ENCODE peak calls at places on chromosome 5, in six cellular contexts. H, B, S, O, Z and A are unnamed samples.

GRCh38 chr5:179180921-179181645 is 120.9 kb downstream of the ZNF354C start:
- DNase-seq in H (no peak), Z (no peak), O (no peak), B (no peak), S (no peak), A (no peak)

GRCh38 chr5:159956074-159956473 is 39.8 kb downstream of the ADRA1B start:
- DNase-seq in B (no peak), H (no peak), Z (peak; percentile 81), S (no peak), O (no peak), A (no peak)

GRCh38 chr5:14595189-14595588 is 13.6 kb downstream of the OTULINL start:
- DNase-seq in O (peak; percentile 52), Z (no peak), B (peak; percentile 66), H (no peak), S (no peak), A (no peak)

GRCh38 chr5:136169218-136169617 is 23.7 kb downstream of the SMIM32 start:
- DNase-seq in Z (no peak), O (no peak), H (no peak), B (no peak), S (no peak), A (no peak)

GRCh38 chr5:85293139-85293785 is 908.6 kb upstream of the EDIL3 start:
- DNase-seq in H (peak; percentile 45), B (no peak), S (no peak), Z (no peak), O (peak; percentile 31), A (no peak)

GRCh38 chr5:156402387-156402921 is 75.5 kb downstream of the SGCD start:
- DNase-seq in B (no peak), H (no peak), S (no peak), Z (no peak), O (no peak), A (no peak)

GRCh38 chr5:58156977-58157701 is 302.7 kb downstream of the PLK2 start:
- DNase-seq in O (peak; percentile 28), B (no peak), Z (peak; percentile 77), H (no peak), S (no peak), A (no peak)

GRCh38 chr5:122611401-122611800 is 163.5 kb upstream of the SNX2 start:
- DNase-seq in H (no peak), B (no peak), Z (no peak), O (no peak), S (no peak), A (no peak)

GRCh38 chr5:150111121-150111520 is 24.8 kb upstream of the CSF1R start:
- DNase-seq in B (peak; percentile 17), H (no peak), Z (no peak), S (no peak), O (no peak), A (no peak)

GRCh38 chr5:33439905-33440481 is 772 bp upstream of the TARS1 start:
- DNase-seq in S (no peak), H (peak; percentile 8), O (no peak), Z (peak; percentile 10), B (no peak), A (no peak)

GRCh38 chr5:126384985-126385384 is 38.2 kb upstream of the GRAMD2B start:
- DNase-seq in H (peak; percentile 85), Z (peak; percentile 89), S (no peak), O (no peak), B (no peak), A (peak; percentile 66)

GRCh38 chr5:16877267-16877935 is 58.7 kb downstream of the MYO10 start:
- DNase-seq in O (no peak), H (no peak), B (no peak), Z (no peak), S (no peak), A (no peak)

GRCh38 chr5:115377468-115378217 is 81.2 kb upstream of the CCDC112 start:
- DNase-seq in O (no peak), S (no peak), B (no peak), Z (peak; percentile 94), H (peak; percentile 86), A (peak; percentile 93)

GRCh38 chr5:112995764-112996618 is 19.4 kb downstream of the DCP2 start:
- DNase-seq in Z (peak; percentile 68), B (peak; percentile 85), S (peak; percentile 71), O (peak; percentile 75), H (peak; percentile 90), A (peak; percentile 26)

GRCh38 chr5:92391-93220 is 638 bp downstream of the PLEKHG4B start:
- DNase-seq in Z (no peak), B (no peak), H (no peak), S (no peak), O (no peak), A (no peak)

DNA sequence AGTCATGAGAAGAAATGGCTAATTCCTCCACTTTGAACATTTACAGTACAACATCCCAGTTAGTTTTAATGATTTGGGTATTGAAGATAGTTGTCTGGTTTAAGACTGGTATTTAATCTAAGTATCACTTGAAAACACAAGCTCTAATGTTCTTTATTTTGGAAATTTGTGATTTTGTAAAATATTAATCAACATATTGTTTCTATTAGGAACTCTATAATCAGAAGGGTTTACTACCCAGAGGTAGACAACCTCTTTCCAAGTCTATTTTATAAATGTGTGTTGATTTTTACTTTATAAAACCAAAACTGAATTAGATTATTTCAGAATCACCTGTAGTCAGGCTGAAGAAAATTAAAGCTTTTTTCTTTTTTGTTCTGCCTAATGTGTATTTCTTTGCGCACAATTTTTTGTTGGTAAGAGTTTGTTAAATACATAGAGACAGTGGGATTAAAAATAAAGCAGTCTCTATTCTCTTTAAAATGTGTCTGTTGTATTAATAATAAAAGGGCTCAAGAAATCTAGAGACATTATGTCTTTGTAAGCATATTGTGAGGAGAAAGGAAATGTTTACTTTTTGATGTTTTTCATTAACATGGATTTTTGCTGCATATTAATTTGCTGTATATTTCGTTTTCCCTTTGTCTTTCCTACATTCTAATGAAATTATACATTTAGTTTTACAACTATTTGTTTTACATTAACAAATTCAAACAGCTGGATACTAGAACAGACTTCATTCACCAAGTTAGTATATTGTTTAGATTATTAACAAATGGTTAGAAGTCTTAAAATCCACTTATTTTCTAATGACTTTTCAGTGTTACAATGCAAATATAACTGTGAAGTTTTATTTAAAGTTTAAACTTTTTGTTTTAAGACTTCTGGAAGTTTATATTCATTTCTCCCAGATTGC is 3.8 kb upstream of the PURA start:
- DNase-seq in O (no peak), S (no peak), Z (no peak), B (no peak), H (no peak), A (no peak)
- H3K4me3 ChIP-seq in O (no peak overlapping the region), S (no peak overlapping the region), Z (peak overlapping the region; percentile 82), B (no peak overlapping the region), H (peak overlapping the region; percentile 95), A (peak overlapping the region; percentile 85)

GRCh38 chr5:167030500-167031120 is 1260.8 kb upstream of the WWC1 start:
- DNase-seq in S (no peak), O (peak; percentile 19), B (no peak), H (no peak), Z (peak; percentile 4), A (no peak)
- TF ChIP-seq CTCF in S (no peak), O (no peak), B (no peak), H (peak; percentile 25), Z (peak; percentile 40), A (peak; percentile 31)

GRCh38 chr5:54867310-54867944 is 118.0 kb downstream of the ESM1 start:
- DNase-seq in H (peak; percentile 59), Z (peak; percentile 76), S (no peak), B (no peak), O (no peak), A (no peak)
- H3K4me3 ChIP-seq in H (peak overlapping the region; percentile 18), Z (no peak overlapping the region), S (no peak overlapping the region), B (no peak overlapping the region), O (no peak overlapping the region), A (no peak overlapping the region)

DNA sequence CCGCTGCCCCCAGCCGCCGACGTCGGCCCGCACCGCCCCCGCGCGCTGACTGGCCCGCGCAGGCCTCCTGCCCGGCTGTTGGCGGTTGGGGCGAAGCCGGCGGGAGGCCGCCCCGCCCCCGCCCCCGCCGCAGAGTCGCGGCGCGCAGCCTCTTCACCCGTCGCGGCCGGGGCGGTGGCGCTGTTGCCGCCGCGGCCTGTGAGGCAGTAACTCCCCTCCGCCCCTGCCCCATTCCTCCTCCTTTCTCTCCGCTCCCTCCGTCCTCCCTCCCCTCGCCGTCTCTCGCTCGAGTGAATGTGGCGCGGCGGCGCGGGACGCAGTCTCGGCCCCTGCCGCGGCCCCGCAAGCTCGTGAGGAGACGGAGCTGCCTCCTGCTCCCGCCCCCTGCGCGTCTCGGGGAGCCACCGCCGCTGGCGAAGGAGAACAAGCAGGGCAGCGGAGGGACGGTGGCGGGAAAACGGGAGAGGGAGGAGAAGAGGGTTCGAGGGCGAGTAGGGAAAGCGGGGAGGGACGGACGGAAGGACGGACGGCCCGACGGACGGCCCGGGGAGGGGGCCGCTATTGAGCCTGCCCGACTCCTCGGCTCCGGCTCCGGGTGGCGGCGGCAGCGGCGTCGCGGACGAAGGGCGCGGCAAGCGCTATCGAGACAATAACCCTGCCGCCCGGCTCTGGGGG is 637 bp upstream of the ERBIN start:
- DNase-seq in Z (peak; percentile 92), O (peak; percentile 87), B (no peak), S (peak; percentile 66), H (peak; percentile 73), A (no peak)
- TF ChIP-seq CTCF in Z (peak; percentile 33), O (peak; percentile 64), B (no peak), S (no peak), H (no peak), A (peak; percentile 57)

GRCh38 chr5:78540335-78541057 is 108.1 kb downstream of the LHFPL2 start:
- DNase-seq in S (peak; percentile 71), H (no peak), B (no peak), O (peak; percentile 59), Z (no peak), A (no peak)

GRCh38 chr5:78541058-78541624 is 107.4 kb downstream of the LHFPL2 start:
- DNase-seq in S (no peak), H (no peak), Z (no peak), B (no peak), O (no peak), A (no peak)

GRCh38 chr5:78543916-78544315 is 104.7 kb downstream of the LHFPL2 start:
- DNase-seq in Z (no peak), S (no peak), B (no peak), H (no peak), O (no peak), A (no peak)

GRCh38 chr5:78543292-78543691 is 105.3 kb downstream of the LHFPL2 start:
- DNase-seq in S (no peak), O (no peak), H (no peak), Z (no peak), B (no peak), A (no peak)

GRCh38 chr5:78542321-78542840 is 106.2 kb downstream of the LHFPL2 start:
- DNase-seq in H (no peak), B (no peak), S (no peak), O (no peak), Z (no peak), A (no peak)
- H3K4me3 ChIP-seq in H (no peak overlapping the region), B (no peak overlapping the region), S (no peak overlapping the region), O (no peak overlapping the region), Z (no peak overlapping the region), A (no peak overlapping the region)

DNA sequence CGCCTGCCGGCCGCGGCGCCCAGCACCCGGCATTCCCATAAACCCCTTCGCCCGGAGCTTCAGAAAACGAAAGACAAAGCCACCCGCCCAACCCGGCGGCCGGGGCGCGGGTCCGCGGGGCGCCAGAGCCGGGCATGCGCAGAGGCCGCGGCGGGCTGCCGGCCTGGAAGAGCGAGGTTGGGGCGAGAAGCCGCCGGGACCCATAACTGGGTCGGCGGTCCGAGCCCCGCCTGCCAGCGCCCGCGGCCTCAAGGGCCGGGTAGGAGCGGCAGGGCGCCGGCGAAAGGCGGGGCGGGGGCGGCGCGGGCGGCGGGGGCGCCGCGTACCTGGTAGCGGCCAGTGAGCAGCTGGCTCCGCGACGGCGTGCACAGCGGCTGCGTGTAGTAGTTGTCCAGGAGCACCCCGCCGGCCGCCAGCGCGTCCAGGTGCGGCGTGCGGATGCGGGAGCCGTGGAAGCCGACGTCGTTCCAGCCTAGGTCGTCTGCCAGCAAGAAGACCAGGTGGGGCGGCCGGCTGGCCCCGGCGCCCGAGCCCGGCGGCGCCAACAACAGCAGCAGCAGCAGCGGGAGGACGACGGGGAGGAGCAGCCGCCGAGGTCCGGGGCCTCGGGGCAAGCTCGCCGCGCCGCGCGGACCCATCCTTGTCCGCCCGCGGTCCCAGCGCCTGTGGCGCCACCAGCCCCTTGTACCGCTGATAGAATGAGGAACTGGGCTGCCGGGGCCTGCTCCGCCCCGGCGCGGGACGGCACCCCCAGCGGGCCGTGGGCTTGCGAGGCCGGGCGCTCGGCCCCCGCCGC is at the start of gene ARSB:
- DNase-seq in H (peak; percentile 83), Z (peak; percentile 78), B (peak; percentile 85), O (peak; percentile 88), S (peak; percentile 59), A (no peak)
- TF ChIP-seq CTCF in H (peak; percentile 18), Z (peak; percentile 46), B (no peak), O (peak; percentile 62), S (no peak), A (peak; percentile 64)